ENCODE peak calls at places on chromosomes 5 and 9, in nine cellular contexts. X, W, V, T, Y, P, K, Q and G are unnamed samples.

GRCh38 chr5:127518319-127518621 is 830 bp downstream of the PRRC1 start:
- DNase-seq in T (no peak), V (no peak), X (no peak), P (no peak), Q (no peak), W (no peak), K (no peak), Y (no peak), G (peak; percentile 5)

GRCh38 chr5:135825373-135826220 is 8.9 kb upstream of the SLC25A48 start:
- DNase-seq in W (no peak), K (no peak), X (no peak), Y (peak; percentile 49), T (no peak), P (no peak), Q (no peak), V (no peak), G (no peak)

GRCh38 chr5:154767537-154767936 is 12.4 kb downstream of the LARP1 start:
- DNase-seq in X (no peak), V (no peak), W (no peak), K (no peak), Y (no peak), T (no peak), Q (no peak), P (no peak), G (no peak)

GRCh38 chr5:72383280-72384205 is 63.4 kb downstream of the PTCD2 start:
- DNase-seq in V (no peak), K (no peak), W (no peak), T (no peak), Q (no peak), X (no peak), P (no peak), Y (no peak), G (no peak)

GRCh38 chr9:122394265-122395242 is 23.7 kb downstream of the PTGS1 start:
- DNase-seq in V (no peak), W (no peak), Q (no peak), X (no peak), K (no peak), P (no peak), Y (peak; percentile 91), T (no peak), G (no peak)

GRCh38 chr5:153530357-153531143 is 40.1 kb downstream of the GRIA1 start:
- DNase-seq in T (no peak), K (no peak), X (no peak), P (no peak), Y (no peak), Q (no peak), W (no peak), V (no peak), G (no peak)

GRCh38 chr5:177496111-177497010 is 1.0 kb downstream of the PDLIM7 start:
- DNase-seq in X (peak; percentile 44), Y (peak; percentile 97), T (no peak), K (no peak), V (peak; percentile 82), P (peak; percentile 54), Q (peak; percentile 51), W (peak; percentile 36), G (peak; percentile 65)

GRCh38 chr5:109668237-109668636 is 21.5 kb upstream of the MAN2A1 start:
- DNase-seq in P (no peak), Q (no peak), T (no peak), V (no peak), X (no peak), W (no peak), Y (no peak), K (no peak), G (no peak)

GRCh38 chr5:123087173-123088030 is 1.6 kb upstream of the PRDM6 start:
- DNase-seq in V (no peak), Y (no peak), K (no peak), P (no peak), T (no peak), X (no peak), Q (no peak), W (no peak), G (no peak)

GRCh38 chr9:85742630-85742928 is 825 bp upstream of the AGTPBP1 start:
- DNase-seq in Q (no peak), K (no peak), P (no peak), T (no peak), V (no peak), W (no peak), X (no peak), Y (no peak), G (no peak)

GRCh38 chr5:133295520-133295919 is 243.7 kb downstream of the HSPA4 start:
- DNase-seq in P (no peak), V (no peak), W (no peak), X (no peak), Q (no peak), K (no peak), T (no peak), Y (no peak), G (no peak)

GRCh38 chr5:88748670-88749069 is 134.3 kb downstream of the MEF2C start:
- DNase-seq in T (no peak), X (no peak), V (no peak), K (no peak), P (no peak), Y (no peak), Q (no peak), W (no peak), G (no peak)

GRCh38 chr5:168030911-168031310 is 260.5 kb upstream of the WWC1 start:
- DNase-seq in T (no peak), X (no peak), Y (no peak), V (no peak), W (no peak), P (no peak), K (no peak), Q (no peak), G (no peak)

GRCh38 chr5:135194573-135195266 is 160.7 kb upstream of the PITX1 start:
- DNase-seq in Q (peak; percentile 15), X (no peak), K (no peak), Y (peak; percentile 62), T (no peak), V (no peak), W (peak; percentile 37), P (no peak), G (no peak)

GRCh38 chr9:93673844-93674334 is 97.5 kb downstream of the PHF2 start:
- DNase-seq in K (peak; percentile 4), V (peak; percentile 13), X (no peak), T (peak; percentile 79), P (no peak), Q (peak; percentile 2), Y (peak; percentile 52), W (no peak), G (no peak)

GRCh38 chr5:71483355-71483754 is 27.9 kb downstream of the BDP1 start:
- DNase-seq in V (no peak), Q (no peak), P (no peak), W (no peak), K (no peak), T (no peak), X (peak; percentile 67), Y (no peak), G (no peak)

GRCh38 chr5:66741394-66741793 is 145.2 kb downstream of the MAST4 start:
- DNase-seq in X (no peak), T (no peak), P (peak; percentile 47), Y (no peak), W (no peak), K (no peak), Q (peak; percentile 74), V (peak; percentile 22), G (no peak)

GRCh38 chr5:149046196-149046829 is 16.5 kb downstream of the SH3TC2 start:
- DNase-seq in K (no peak), Q (no peak), X (no peak), P (no peak), V (no peak), T (no peak), W (no peak), Y (no peak), G (no peak)

GRCh38 chr9:32351845-32352244 is 32.6 kb upstream of the ACO1 start:
- DNase-seq in K (no peak), Q (no peak), Y (no peak), W (no peak), V (no peak), X (peak; percentile 41), P (no peak), T (no peak), G (no peak)

GRCh38 chr9:35905912-35906679 is at the start of gene HRCT1:
- DNase-seq in X (peak; percentile 74), P (peak; percentile 96), Y (peak; percentile 96), Q (peak; percentile 96), W (no peak), T (peak; percentile 96), V (peak; percentile 96), K (no peak), G (no peak)
- TF ChIP-seq POLR2AphosphoS5 in X (peak; percentile 78), P (peak; percentile 97), Y (peak; percentile 77), Q (peak; percentile 85), W (no peak), T (no peak), V (peak; percentile 88), K (no peak), G (no peak)

DNA sequence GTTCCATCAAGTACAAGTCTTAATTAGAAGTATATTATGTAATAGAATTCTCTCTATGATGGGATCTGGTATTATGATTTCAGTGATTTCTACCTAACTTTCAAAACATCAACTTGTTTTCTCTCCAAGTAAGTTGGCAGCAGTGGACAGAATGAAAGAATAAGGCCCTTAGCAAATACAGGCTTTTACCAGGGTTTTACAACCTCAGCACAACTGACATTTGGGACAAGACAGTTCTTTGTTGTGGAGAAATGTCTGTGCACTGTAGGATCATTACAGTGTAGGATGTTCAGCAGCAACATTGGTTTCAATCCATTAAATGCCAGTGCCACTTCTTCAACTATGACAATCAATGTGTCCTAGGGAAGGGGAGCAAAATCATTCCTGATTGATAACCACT is 48.8 kb downstream of the MLANA start:
- DNase-seq in Q (no peak), W (no peak), Y (no peak), T (no peak), X (no peak), P (no peak), K (no peak), V (no peak), G (no peak)
- TF ChIP-seq POLR2A in Q (no peak), W (no peak), Y (no peak), T (no peak), X (no peak), P (no peak), K (no peak), V (no peak), G (no peak)

DNA sequence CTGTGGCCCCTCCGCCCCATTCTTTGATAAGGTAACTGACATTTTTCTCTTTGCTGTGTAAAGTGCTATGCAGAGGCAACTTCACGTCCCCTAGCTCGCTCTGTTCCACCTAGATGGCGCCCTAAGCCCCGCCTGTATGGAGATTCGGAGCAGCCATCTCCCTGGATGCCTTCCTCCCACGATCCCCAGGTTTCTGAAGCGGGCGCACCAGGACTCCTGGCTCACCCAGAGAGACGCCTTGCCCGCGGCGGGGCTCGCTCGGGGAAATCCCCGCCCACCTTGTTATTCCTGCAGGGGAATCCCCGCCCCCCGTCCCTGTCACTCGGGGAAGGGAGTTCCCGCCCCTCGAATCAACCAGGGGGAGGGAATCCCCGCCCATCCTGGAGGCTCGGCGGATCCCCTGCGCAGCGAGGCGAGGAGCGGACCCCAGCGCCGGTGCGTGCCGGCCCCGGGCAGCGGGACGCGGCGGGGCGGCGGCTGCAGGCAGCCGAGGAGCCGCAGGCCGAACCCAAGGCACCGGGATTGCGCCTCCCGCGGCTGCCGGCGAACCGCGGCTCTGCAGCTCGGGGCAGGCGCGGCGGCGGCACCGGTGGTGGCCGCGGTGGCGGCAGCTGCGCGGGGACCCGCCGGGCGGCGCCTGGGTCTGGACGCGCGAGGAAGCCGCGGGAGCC is at the start of gene PDZD2:
- DNase-seq in V (peak; percentile 43), K (peak; percentile 74), T (no peak), Q (peak; percentile 58), Y (peak; percentile 84), P (peak; percentile 62), W (peak; percentile 74), X (peak; percentile 48), G (peak; percentile 76)
- TF ChIP-seq POLR2AphosphoS5 in V (no peak), K (no peak), T (no peak), Q (no peak), Y (no peak), P (peak; percentile 15), W (no peak), X (peak; percentile 18), G (no peak)

GRCh38 chr9:91419222-91420191 is 4.1 kb downstream of the NFIL3 start:
- DNase-seq in Q (peak; percentile 53), W (peak; percentile 19), K (no peak), X (peak; percentile 90), Y (peak; percentile 88), P (peak; percentile 16), T (no peak), V (peak; percentile 51), G (no peak)
- TF ChIP-seq POLR2A in Q (no peak), W (no peak), K (no peak), X (no peak), Y (no peak), P (no peak), T (peak; percentile 30), V (no peak), G (no peak)